ENCODE peak calls at places on chromosomes 13 and 19, in nine cellular contexts. H, Q, L, P, R, M, I, F and A are unnamed samples.

GRCh38 chr19:56294557-56294956 is 20.1 kb downstream of the ZSCAN5A start:
- DNase-seq in L (no peak), H (peak), R (no peak), P (no peak), Q (no peak), I (no peak), F (no peak), M (no peak), A (no peak)

GRCh38 chr13:98445340-98446233 is 131.3 kb downstream of the STK24 start:
- DNase-seq in P (peak), Q (peak), R (no peak), F (peak), M (no peak), I (no peak), H (peak), L (peak), A (no peak)

GRCh38 chr19:34459614-34460013 is 21.9 kb upstream of the WTIP start:
- DNase-seq in H (no peak), I (no peak), P (no peak), Q (no peak), L (no peak), R (no peak), M (no peak), F (no peak), A (no peak)

GRCh38 chr13:108342369-108343289 is 73.1 kb downstream of the TNFSF13B start:
- DNase-seq in Q (no peak), P (no peak), F (no peak), I (no peak), R (no peak), H (peak), L (no peak), M (peak), A (no peak)

GRCh38 chr13:31967155-31967554 is 64.4 kb upstream of the FRY start:
- DNase-seq in F (no peak), M (no peak), H (no peak), R (no peak), L (no peak), I (no peak), P (no peak), Q (no peak), A (no peak)

GRCh38 chr13:60230593-60230992 is 66.9 kb upstream of the DIAPH3 start:
- DNase-seq in R (no peak), H (peak), M (no peak), Q (no peak), P (no peak), L (no peak), I (no peak), F (no peak), A (no peak)

GRCh38 chr19:58558066-58558622 is at the start of gene UBE2M:
- DNase-seq in P (peak), F (peak), L (peak), H (peak), M (no peak), R (no peak), I (no peak), Q (peak), A (no peak)

GRCh38 chr19:45273532-45273877 is 22.4 kb downstream of the MARK4 start:
- DNase-seq in L (no peak), Q (no peak), I (no peak), M (no peak), H (no peak), F (no peak), P (no peak), R (no peak), A (no peak)

GRCh38 chr19:45828945-45829344 is 13.8 kb upstream of the RSPH6A start:
- DNase-seq in L (no peak), H (no peak), R (no peak), Q (no peak), P (no peak), M (no peak), F (no peak), I (no peak), A (no peak)

GRCh38 chr19:40907968-40908735 is 26.1 kb upstream of the CYP2A7 start:
- DNase-seq in F (peak), P (peak), L (no peak), Q (peak), R (no peak), I (no peak), M (no peak), H (no peak), A (no peak)

GRCh38 chr13:102003848-102004570 is 397.8 kb downstream of the FGF14 start:
- DNase-seq in M (no peak), I (no peak), H (peak), R (no peak), P (no peak), F (no peak), Q (no peak), L (no peak), A (no peak)

GRCh38 chr13:74966814-74967213 is 515.2 kb downstream of the TBC1D4 start:
- DNase-seq in M (no peak), P (no peak), R (no peak), Q (no peak), H (peak), I (no peak), L (no peak), F (no peak), A (no peak)

GRCh38 chr19:37012093-37012745 is 66.0 kb upstream of the ZNF420 start:
- DNase-seq in Q (no peak), R (no peak), L (no peak), I (no peak), M (no peak), F (no peak), H (no peak), P (no peak), A (no peak)

GRCh38 chr13:60662595-60662994 is 265.6 kb downstream of the TDRD3 start:
- DNase-seq in Q (no peak), P (no peak), I (no peak), H (no peak), M (no peak), F (no peak), L (no peak), R (no peak), A (no peak)

GRCh38 chr13:40161008-40161694 is 505.3 kb downstream of the FOXO1 start:
- DNase-seq in Q (no peak), R (no peak), L (no peak), F (no peak), H (no peak), M (no peak), P (no peak), I (no peak), A (no peak)

GRCh38 chr19:3046621-3047306 is 15.5 kb downstream of the TLE5 start:
- DNase-seq in R (no peak), M (no peak), F (no peak), P (no peak), H (no peak), I (no peak), Q (no peak), L (no peak), A (no peak)

GRCh38 chr13:48235814-48236135 is 2.8 kb downstream of the ITM2B start:
- DNase-seq in I (no peak), L (no peak), F (no peak), H (no peak), R (no peak), Q (no peak), P (no peak), M (no peak), A (no peak)

GRCh38 chr19:9498183-9498902 is at the start of gene ZNF560:
- DNase-seq in M (no peak), Q (no peak), H (peak), I (no peak), R (no peak), F (no peak), P (no peak), L (no peak), A (no peak)

GRCh38 chr19:5914946-5915781 is 1.1 kb downstream of the CAPS start:
- DNase-seq in P (no peak), F (no peak), R (no peak), Q (no peak), I (no peak), H (no peak), M (no peak), L (no peak), A (no peak)

GRCh38 chr19:34644991-34645461 is 31.9 kb downstream of the SCGB2B2 start:
- DNase-seq in I (no peak), R (no peak), H (no peak), Q (no peak), F (no peak), L (no peak), P (no peak), M (no peak), A (no peak)

GRCh38 chr13:78636493-78636892 is 22.5 kb downstream of the OBI1 start:
- DNase-seq in I (no peak), P (no peak), M (no peak), H (no peak), R (no peak), F (no peak), Q (no peak), L (no peak), A (no peak)

DNA sequence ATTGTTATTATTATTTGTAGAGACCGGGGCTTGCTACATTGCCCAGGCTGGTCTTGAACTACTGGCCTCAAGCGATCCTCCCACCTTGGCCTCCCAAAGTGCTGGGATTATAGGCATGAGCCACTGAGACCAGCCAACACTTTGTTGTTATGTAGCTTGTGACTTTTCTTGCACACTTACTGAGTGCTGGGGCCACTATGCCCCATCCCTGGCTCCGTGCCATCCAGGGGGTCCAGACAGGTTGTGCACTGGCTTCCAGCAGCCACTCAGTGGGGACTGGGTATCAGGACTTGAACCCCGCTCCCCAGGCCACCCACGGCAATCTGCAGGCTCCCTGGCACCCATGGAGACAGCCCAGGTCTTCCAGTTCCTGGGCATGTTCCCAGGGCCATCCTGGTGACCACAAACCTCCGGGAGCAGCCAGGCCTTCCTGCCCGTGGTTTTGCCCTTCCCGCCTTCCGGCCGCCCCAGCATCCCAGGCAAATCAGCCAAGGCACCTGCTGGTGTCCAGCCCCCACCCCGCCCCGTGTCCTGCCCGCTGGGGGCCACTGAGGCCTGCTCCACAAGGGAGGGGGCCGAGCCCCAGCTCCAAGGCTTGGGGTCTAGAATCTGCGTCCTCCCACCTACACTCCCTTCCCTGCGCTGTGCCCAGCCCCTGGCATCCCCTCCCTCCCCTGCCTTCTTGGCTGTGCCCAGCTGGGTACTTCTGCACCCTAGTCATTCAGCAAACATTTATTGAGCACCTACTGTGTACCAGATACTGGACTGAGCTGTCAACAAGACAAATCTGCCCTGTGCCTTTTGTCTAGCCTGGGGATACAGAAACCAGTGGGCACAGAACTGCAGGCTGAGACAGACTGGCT is 23.7 kb upstream of the SEMA6B start:
- DNase-seq in L (no peak), R (no peak), M (no peak), F (peak), Q (no peak), P (no peak), I (no peak), H (no peak), A (no peak)
- H3K27ac ChIP-seq in L (no peak), R (no peak), M (no peak), F (peak), Q (no peak), P (no peak), I (no peak), H (no peak), A (no peak)

DNA sequence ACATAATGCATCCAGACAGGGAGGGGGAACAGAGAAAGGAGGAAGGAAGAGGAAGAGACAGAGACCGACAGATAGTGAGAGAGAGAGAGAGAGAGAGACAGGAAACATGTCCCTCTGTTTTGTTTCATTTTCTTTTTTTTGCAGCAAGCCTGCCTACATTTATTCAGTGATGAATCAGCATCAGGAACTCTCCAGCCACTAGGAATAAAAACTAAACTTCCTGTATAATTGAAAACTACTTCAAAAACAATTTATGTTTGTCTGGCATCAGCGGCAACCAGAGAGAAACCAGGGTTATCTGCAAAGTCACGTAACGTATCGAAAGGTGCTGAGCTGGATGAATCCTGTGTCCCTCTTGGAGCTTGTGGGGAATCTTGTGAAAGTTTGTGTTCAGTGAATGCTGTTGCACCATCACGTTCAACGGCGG is 148.6 kb upstream of the SOX21 start:
- DNase-seq in L (no peak), M (no peak), P (no peak), R (no peak), F (no peak), H (peak), I (no peak), Q (no peak), A (no peak)
- H3K4me3 ChIP-seq in L (peak), M (peak), P (peak), R (peak), F (peak), H (peak), I (peak), Q (peak), A (peak)

GRCh38 chr19:1949304-1950101 is 8.5 kb downstream of the CSNK1G2 start:
- DNase-seq in M (no peak), I (no peak), P (no peak), R (no peak), L (no peak), H (no peak), F (no peak), Q (no peak), A (no peak)
- H3K27ac ChIP-seq in M (no peak), I (no peak), P (no peak), R (no peak), L (no peak), H (no peak), F (peak), Q (no peak), A (no peak)

DNA sequence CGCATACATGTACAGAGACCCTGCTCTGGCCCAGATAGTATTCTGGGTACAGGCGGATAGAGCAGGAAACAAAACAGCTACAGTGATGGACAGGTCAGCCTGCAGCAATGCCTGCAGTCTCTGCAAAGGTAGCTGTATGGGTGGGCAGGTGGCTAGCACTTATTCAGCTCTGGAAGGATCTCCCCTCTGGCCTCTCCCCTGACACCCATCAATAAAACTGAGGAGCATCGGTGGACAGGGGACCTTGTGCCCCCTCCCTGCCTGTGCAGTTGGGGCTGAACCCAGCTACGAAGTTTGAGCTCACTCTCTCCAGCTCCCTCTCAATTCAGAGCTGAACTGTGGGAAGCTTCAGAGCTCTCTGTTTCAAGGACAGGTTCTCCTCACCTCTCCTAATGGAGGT is 1.6 kb downstream of the ALOX5AP start:
- DNase-seq in Q (no peak), L (no peak), F (no peak), P (no peak), M (no peak), R (no peak), H (no peak), I (no peak), A (peak)
- H3K4me3 ChIP-seq in Q (peak), L (peak), F (peak), P (peak), M (no peak), R (peak), H (no peak), I (peak), A (peak)

GRCh38 chr13:99982021-99982740 is 597 bp downstream of the ZIC2 start:
- DNase-seq in L (no peak), Q (no peak), I (no peak), F (peak), P (no peak), M (no peak), R (no peak), H (peak), A (no peak)
- H3K27ac ChIP-seq in L (no peak), Q (no peak), I (no peak), F (no peak), P (peak), M (no peak), R (no peak), H (no peak), A (no peak)

GRCh38 chr13:35956074-35956473 is 175.1 kb downstream of the DCLK1 start:
- DNase-seq in Q (no peak), M (no peak), L (no peak), R (no peak), P (no peak), I (no peak), H (no peak), F (no peak), A (no peak)

GRCh38 chr13:35954207-35954560 is 177.0 kb downstream of the DCLK1 start:
- DNase-seq in Q (no peak), R (no peak), F (no peak), M (no peak), I (no peak), H (no peak), L (no peak), P (no peak), A (no peak)

GRCh38 chr13:35957996-35958395 is 173.2 kb downstream of the DCLK1 start:
- DNase-seq in Q (no peak), I (no peak), F (no peak), R (no peak), M (no peak), H (no peak), P (no peak), L (no peak), A (no peak)

GRCh38 chr13:35957174-35957867 is 173.9 kb downstream of the DCLK1 start:
- DNase-seq in L (no peak), P (no peak), H (peak), I (no peak), Q (no peak), M (no peak), R (no peak), F (no peak), A (no peak)

GRCh38 chr13:35953537-35954206 is 177.5 kb downstream of the DCLK1 start:
- DNase-seq in P (no peak), M (peak), H (peak), R (no peak), Q (no peak), L (peak), I (peak), F (no peak), A (peak)
- H3K4me3 ChIP-seq in P (no peak), M (peak), H (no peak), R (no peak), Q (no peak), L (no peak), I (peak), F (no peak), A (no peak)